ENCODE peak calls at places on chromosomes 4 and X, in eight cellular contexts. C is glomerular endothelial cell; Z is NCI-H526 treated with DMSO at 0.1 percent for 48 hours; D is activated T-cell treated with anti-CD3 and anti-CD28 coated beads, Interleukin-2, amount 50 U/mL, for 72 hours; Y is non-pigmented ciliary epithelial cell; O is activated CD4-positive, alpha-beta T cell treated with anti-CD3 and anti-CD28 coated beads, Interleukin-2, amount 50 U/mL, for 1 hour; W is Peyer's patch; I is activated CD8-positive, alpha-beta memory T cell treated with anti-CD3 and anti-CD28 coated beads for 4 hours. R is an unnamed sample.

GRCh38 chr4:102500371-102501175 is 586 bp upstream of the NFKB1 start:
- DNase-seq in C (no peak), Z (peak), D (peak), Y (no peak), O (peak), W (no peak), I (peak), R (peak)

GRCh38 chr4:125187221-125187620 is 127.5 kb upstream of the FAT4 start:
- DNase-seq in C (no peak), Z (no peak), D (no peak), Y (no peak), O (no peak), W (no peak), I (no peak), R (peak)

GRCh38 chr4:78534286-78534955 is 17.1 kb upstream of the ANXA3 start:
- DNase-seq in C (no peak), Z (peak), D (no peak), Y (no peak), O (no peak), W (no peak), I (no peak), R (peak)

GRCh38 chr4:20456416-20456815 is 204.7 kb downstream of the SLIT2 start:
- DNase-seq in C (peak), Z (peak), D (no peak), Y (no peak), O (no peak), W (no peak), I (no peak), R (no peak)

GRCh38 chrX:136310411-136310810 is 9.6 kb downstream of the ADGRG4 start:
- DNase-seq in C (no peak), Z (no peak), D (no peak), Y (peak), O (no peak), W (no peak), I (no peak), R (peak)

GRCh38 chr4:41363384-41363981 is 106.8 kb downstream of the UCHL1 start:
- DNase-seq in C (no peak), Z (no peak), D (no peak), Y (no peak), O (no peak), W (no peak), I (no peak), R (no peak)

GRCh38 chr4:40547446-40548132 is 82.1 kb downstream of the RBM47 start:
- DNase-seq in C (no peak), Z (no peak), D (no peak), Y (no peak), O (no peak), W (no peak), I (no peak), R (no peak)

GRCh38 chrX:48520976-48521352 is 644 bp upstream of the EBP start:
- DNase-seq in C (no peak), Z (no peak), D (no peak), Y (no peak), O (no peak), W (no peak), I (no peak), R (no peak)

GRCh38 chr4:90745176-90745575 is 618.0 kb downstream of the CCSER1 start:
- DNase-seq in C (no peak), Z (no peak), D (no peak), Y (no peak), O (no peak), W (no peak), I (no peak), R (no peak)

GRCh38 chr4:56990109-56990508 is 11.4 kb downstream of the POLR2B start:
- DNase-seq in C (no peak), Z (no peak), D (no peak), Y (no peak), O (no peak), W (no peak), I (no peak), R (no peak)

GRCh38 chrX:112642349-112642748 is 37.4 kb downstream of the LHFPL1 start:
- DNase-seq in C (peak), Z (peak), D (no peak), Y (no peak), O (peak), W (no peak), I (no peak), R (peak)

GRCh38 chr4:76341063-76341462 is 34.5 kb downstream of the STBD1 start:
- DNase-seq in C (no peak), Z (no peak), D (no peak), Y (peak), O (no peak), W (no peak), I (no peak), R (peak)

GRCh38 chr4:992297-993110 is 700 bp downstream of the SLC26A1 start:
- DNase-seq in C (no peak), Z (peak), D (no peak), Y (no peak), O (no peak), W (peak), I (no peak), R (no peak)

GRCh38 chrX:99078301-99078700 is 1331.8 kb downstream of the PCDH19 start:
- DNase-seq in C (no peak), Z (no peak), D (no peak), Y (no peak), O (no peak), W (no peak), I (no peak), R (no peak)

GRCh38 chrX:23376581-23376980 is 41.9 kb downstream of the PTCHD1 start:
- DNase-seq in C (no peak), Z (no peak), D (no peak), Y (no peak), O (no peak), W (no peak), I (no peak), R (no peak)

R was measured in myocyte.